ENCODE peak calls at places on chromosomes 16 and 17, in five cellular contexts. One of them, this sample, is unnamed.

GRCh38 chr17:72556944-72557826 is 436.4 kb downstream of the SOX9 start:
- DNase-seq in neural crest cell: peak
- DNase-seq in hepatic stellate cell: peak
- DNase-seq in stimulated activated CD4-positive, alpha-beta T cell treated with anti-CD3 and anti-CD28 coated beads, TNF-alpha, amount 100 ng/mL, for 48 hours: peak
- DNase-seq in T-helper 1 cell: no peak
- DNase-seq in this sample: peak

GRCh38 chr17:29640981-29641642 is 18.4 kb upstream of the CORO6 start:
- DNase-seq in T-helper 1 cell: no peak
- DNase-seq in neural crest cell: no peak
- DNase-seq in hepatic stellate cell: no peak
- DNase-seq in stimulated activated CD4-positive, alpha-beta T cell treated with anti-CD3 and anti-CD28 coated beads, TNF-alpha, amount 100 ng/mL, for 48 hours: no peak
- DNase-seq in this sample: no peak

GRCh38 chr17:44113868-44114840 is 9.3 kb downstream of the HDAC5 start:
- DNase-seq in hepatic stellate cell: no peak
- DNase-seq in T-helper 1 cell: no peak
- DNase-seq in neural crest cell: no peak
- DNase-seq in stimulated activated CD4-positive, alpha-beta T cell treated with anti-CD3 and anti-CD28 coated beads, TNF-alpha, amount 100 ng/mL, for 48 hours: no peak
- DNase-seq in this sample: no peak

GRCh38 chr17:60091109-60091508 is 12.4 kb upstream of the HEATR6 start:
- DNase-seq in T-helper 1 cell: no peak
- DNase-seq in neural crest cell: no peak
- DNase-seq in stimulated activated CD4-positive, alpha-beta T cell treated with anti-CD3 and anti-CD28 coated beads, TNF-alpha, amount 100 ng/mL, for 48 hours: no peak
- DNase-seq in hepatic stellate cell: no peak
- DNase-seq in this sample: no peak

GRCh38 chr17:44005527-44005864 is 1.1 kb downstream of the NAGS start:
- DNase-seq in neural crest cell: no peak
- DNase-seq in hepatic stellate cell: no peak
- DNase-seq in T-helper 1 cell: no peak
- DNase-seq in stimulated activated CD4-positive, alpha-beta T cell treated with anti-CD3 and anti-CD28 coated beads, TNF-alpha, amount 100 ng/mL, for 48 hours: no peak
- DNase-seq in this sample: no peak

GRCh38 chr17:15457723-15458094 is 9.7 kb downstream of the CDRT4 start:
- DNase-seq in hepatic stellate cell: no peak
- DNase-seq in neural crest cell: peak
- DNase-seq in stimulated activated CD4-positive, alpha-beta T cell treated with anti-CD3 and anti-CD28 coated beads, TNF-alpha, amount 100 ng/mL, for 48 hours: no peak
- DNase-seq in T-helper 1 cell: no peak
- DNase-seq in this sample: no peak

GRCh38 chr17:2453325-2453724 is 52.5 kb upstream of the MNT start:
- DNase-seq in T-helper 1 cell: no peak
- DNase-seq in hepatic stellate cell: no peak
- DNase-seq in stimulated activated CD4-positive, alpha-beta T cell treated with anti-CD3 and anti-CD28 coated beads, TNF-alpha, amount 100 ng/mL, for 48 hours: no peak
- DNase-seq in neural crest cell: no peak
- DNase-seq in this sample: no peak

GRCh38 chr16:3259829-3260228 is 3.4 kb upstream of the MEFV start:
- DNase-seq in hepatic stellate cell: no peak
- DNase-seq in T-helper 1 cell: no peak
- DNase-seq in stimulated activated CD4-positive, alpha-beta T cell treated with anti-CD3 and anti-CD28 coated beads, TNF-alpha, amount 100 ng/mL, for 48 hours: no peak
- DNase-seq in neural crest cell: no peak
- DNase-seq in this sample: no peak

GRCh38 chr17:76354747-76355310 is 1.1 kb upstream of the PRPSAP1 start:
- DNase-seq in stimulated activated CD4-positive, alpha-beta T cell treated with anti-CD3 and anti-CD28 coated beads, TNF-alpha, amount 100 ng/mL, for 48 hours: no peak
- DNase-seq in neural crest cell: no peak
- DNase-seq in hepatic stellate cell: no peak
- DNase-seq in T-helper 1 cell: no peak
- DNase-seq in this sample: no peak

GRCh38 chr17:42422958-42423712 is at the start of gene CAVIN1:
- DNase-seq in neural crest cell: no peak
- DNase-seq in stimulated activated CD4-positive, alpha-beta T cell treated with anti-CD3 and anti-CD28 coated beads, TNF-alpha, amount 100 ng/mL, for 48 hours: no peak
- DNase-seq in T-helper 1 cell: no peak
- DNase-seq in hepatic stellate cell: peak
- DNase-seq in this sample: no peak

GRCh38 chr17:77178586-77178985 is 37.8 kb downstream of the SEC14L1 start:
- DNase-seq in stimulated activated CD4-positive, alpha-beta T cell treated with anti-CD3 and anti-CD28 coated beads, TNF-alpha, amount 100 ng/mL, for 48 hours: no peak
- DNase-seq in hepatic stellate cell: no peak
- DNase-seq in neural crest cell: no peak
- DNase-seq in T-helper 1 cell: no peak
- DNase-seq in this sample: no peak

GRCh38 chr17:59371426-59372099 is 40.1 kb downstream of the YPEL2 start:
- DNase-seq in stimulated activated CD4-positive, alpha-beta T cell treated with anti-CD3 and anti-CD28 coated beads, TNF-alpha, amount 100 ng/mL, for 48 hours: no peak
- DNase-seq in hepatic stellate cell: peak
- DNase-seq in neural crest cell: no peak
- DNase-seq in T-helper 1 cell: no peak
- DNase-seq in this sample: no peak

GRCh38 chr17:42879596-42879985 is 21.0 kb upstream of the G6PC1 start:
- DNase-seq in hepatic stellate cell: peak
- DNase-seq in T-helper 1 cell: no peak
- DNase-seq in stimulated activated CD4-positive, alpha-beta T cell treated with anti-CD3 and anti-CD28 coated beads, TNF-alpha, amount 100 ng/mL, for 48 hours: no peak
- DNase-seq in neural crest cell: no peak
- DNase-seq in this sample: no peak

GRCh38 chr16:67279296-67280089 is at the start of gene PLEKHG4:
- DNase-seq in hepatic stellate cell: peak
- DNase-seq in T-helper 1 cell: peak
- DNase-seq in neural crest cell: peak
- DNase-seq in stimulated activated CD4-positive, alpha-beta T cell treated with anti-CD3 and anti-CD28 coated beads, TNF-alpha, amount 100 ng/mL, for 48 hours: peak
- DNase-seq in this sample: peak

GRCh38 chr17:66355510-66355909 is 53.1 kb downstream of the PRKCA start:
- DNase-seq in T-helper 1 cell: no peak
- DNase-seq in neural crest cell: no peak
- DNase-seq in stimulated activated CD4-positive, alpha-beta T cell treated with anti-CD3 and anti-CD28 coated beads, TNF-alpha, amount 100 ng/mL, for 48 hours: no peak
- DNase-seq in hepatic stellate cell: no peak
- DNase-seq in this sample: no peak

GRCh38 chr17:20072692-20072992 is 63.5 kb downstream of the SPECC1 start:
- DNase-seq in neural crest cell: no peak
- DNase-seq in T-helper 1 cell: no peak
- DNase-seq in stimulated activated CD4-positive, alpha-beta T cell treated with anti-CD3 and anti-CD28 coated beads, TNF-alpha, amount 100 ng/mL, for 48 hours: no peak
- DNase-seq in hepatic stellate cell: no peak
- DNase-seq in this sample: no peak

This sample was measured in stimulated activated CD8-positive, alpha-beta memory T cell treated with anti-CD3 and anti-CD28 coated beads, Interleukin-7, amount 100 ng/mL, for 48 hours.